ENCODE peak calls at places on chromosomes 11 and 22, in nine cellular contexts. One of them, this sample, is unnamed.

GRCh38 chr22:50695421-50696250 is 23.0 kb downstream of the SHANK3 start:
- DNase-seq in CD4-positive, alpha-beta T cell: no peak
- DNase-seq in heart right ventricle: no peak
- DNase-seq in brain microvascular endothelial cell: no peak
- DNase-seq in RWPE1: no peak
- DNase-seq in endothelial cell: no peak
- DNase-seq in lower leg skin: peak; percentile 86
- DNase-seq in chondrocyte: peak; percentile 59
- DNase-seq in BE2C: peak; percentile 4
- DNase-seq in this sample: no peak

GRCh38 chr11:62186195-62186594 is 3.8 kb upstream of the SCGB1D1 start:
- DNase-seq in CD4-positive, alpha-beta T cell: no peak
- DNase-seq in heart right ventricle: no peak
- DNase-seq in brain microvascular endothelial cell: no peak
- DNase-seq in RWPE1: no peak
- DNase-seq in endothelial cell: no peak
- DNase-seq in lower leg skin: peak; percentile 65
- DNase-seq in chondrocyte: no peak
- DNase-seq in BE2C: no peak
- DNase-seq in this sample: no peak

GRCh38 chr22:27223317-27224177 is 566.2 kb downstream of the MIAT start:
- DNase-seq in CD4-positive, alpha-beta T cell: no peak
- DNase-seq in heart right ventricle: no peak
- DNase-seq in brain microvascular endothelial cell: peak; percentile 94
- DNase-seq in RWPE1: no peak
- DNase-seq in endothelial cell: no peak
- DNase-seq in lower leg skin: no peak
- DNase-seq in chondrocyte: no peak
- DNase-seq in BE2C: no peak
- DNase-seq in this sample: no peak

GRCh38 chr11:72229925-72230763 is 5.6 kb downstream of the INPPL1 start:
- DNase-seq in CD4-positive, alpha-beta T cell: no peak
- DNase-seq in heart right ventricle: no peak
- DNase-seq in brain microvascular endothelial cell: no peak
- DNase-seq in RWPE1: no peak
- DNase-seq in endothelial cell: no peak
- DNase-seq in lower leg skin: peak; percentile 78
- DNase-seq in chondrocyte: peak; percentile 83
- DNase-seq in BE2C: no peak
- DNase-seq in this sample: no peak

GRCh38 chr11:67613960-67614715 is 7.4 kb downstream of the NDUFV1 start:
- DNase-seq in CD4-positive, alpha-beta T cell: peak; percentile 71
- DNase-seq in heart right ventricle: no peak
- DNase-seq in brain microvascular endothelial cell: peak; percentile 1
- DNase-seq in RWPE1: peak; percentile 40
- DNase-seq in endothelial cell: peak; percentile 77
- DNase-seq in lower leg skin: no peak
- DNase-seq in chondrocyte: no peak
- DNase-seq in BE2C: peak; percentile 82
- DNase-seq in this sample: no peak

GRCh38 chr11:91081440-91082088 is 858.7 kb upstream of the CHORDC1 start:
- DNase-seq in CD4-positive, alpha-beta T cell: no peak
- DNase-seq in heart right ventricle: peak; percentile 35
- DNase-seq in brain microvascular endothelial cell: peak; percentile 51
- DNase-seq in RWPE1: peak; percentile 59
- DNase-seq in endothelial cell: no peak
- DNase-seq in lower leg skin: no peak
- DNase-seq in chondrocyte: no peak
- DNase-seq in BE2C: peak; percentile 24
- DNase-seq in this sample: no peak

GRCh38 chr11:111443640-111444039 is 64.6 kb upstream of the POU2AF1 start:
- DNase-seq in CD4-positive, alpha-beta T cell: no peak
- DNase-seq in heart right ventricle: no peak
- DNase-seq in brain microvascular endothelial cell: no peak
- DNase-seq in RWPE1: no peak
- DNase-seq in endothelial cell: no peak
- DNase-seq in lower leg skin: no peak
- DNase-seq in chondrocyte: peak; percentile 24
- DNase-seq in BE2C: no peak
- DNase-seq in this sample: no peak

GRCh38 chr22:17569971-17570511 is 6.7 kb downstream of the SLC25A18 start:
- DNase-seq in CD4-positive, alpha-beta T cell: no peak
- DNase-seq in heart right ventricle: no peak
- DNase-seq in brain microvascular endothelial cell: peak; percentile 24
- DNase-seq in RWPE1: no peak
- DNase-seq in endothelial cell: no peak
- DNase-seq in lower leg skin: no peak
- DNase-seq in chondrocyte: no peak
- DNase-seq in BE2C: no peak
- DNase-seq in this sample: no peak

GRCh38 chr11:69170704-69171103 is 15.0 kb downstream of the SMIM38 start:
- DNase-seq in CD4-positive, alpha-beta T cell: no peak
- DNase-seq in heart right ventricle: no peak
- DNase-seq in brain microvascular endothelial cell: no peak
- DNase-seq in RWPE1: no peak
- DNase-seq in endothelial cell: no peak
- DNase-seq in lower leg skin: no peak
- DNase-seq in chondrocyte: peak; percentile 63
- DNase-seq in BE2C: no peak
- DNase-seq in this sample: no peak

GRCh38 chr11:134340354-134340964 is 8.7 kb downstream of the GLB1L2 start:
- DNase-seq in CD4-positive, alpha-beta T cell: no peak
- DNase-seq in heart right ventricle: no peak
- DNase-seq in brain microvascular endothelial cell: no peak
- DNase-seq in RWPE1: no peak
- DNase-seq in endothelial cell: no peak
- DNase-seq in lower leg skin: peak; percentile 58
- DNase-seq in chondrocyte: no peak
- DNase-seq in BE2C: no peak
- DNase-seq in this sample: no peak

GRCh38 chr11:76206327-76207081 is at the start of gene WNT11:
- DNase-seq in CD4-positive, alpha-beta T cell: no peak
- DNase-seq in heart right ventricle: peak; percentile 45
- DNase-seq in brain microvascular endothelial cell: peak; percentile 12
- DNase-seq in RWPE1: peak; percentile 38
- DNase-seq in endothelial cell: peak; percentile 38
- DNase-seq in lower leg skin: peak; percentile 92
- DNase-seq in chondrocyte: no peak
- DNase-seq in BE2C: peak; percentile 76
- DNase-seq in this sample: no peak

GRCh38 chr11:64164392-64165312 is 1.3 kb downstream of the MACROD1 start:
- DNase-seq in CD4-positive, alpha-beta T cell: no peak
- DNase-seq in heart right ventricle: no peak
- DNase-seq in brain microvascular endothelial cell: no peak
- DNase-seq in RWPE1: no peak
- DNase-seq in endothelial cell: no peak
- DNase-seq in lower leg skin: no peak
- DNase-seq in chondrocyte: no peak
- DNase-seq in BE2C: no peak
- DNase-seq in this sample: no peak

GRCh38 chr11:62923634-62924411 is 2.7 kb upstream of the CHRM1 start:
- DNase-seq in CD4-positive, alpha-beta T cell: no peak
- DNase-seq in heart right ventricle: no peak
- DNase-seq in brain microvascular endothelial cell: no peak
- DNase-seq in RWPE1: no peak
- DNase-seq in endothelial cell: no peak
- DNase-seq in lower leg skin: no peak
- DNase-seq in chondrocyte: no peak
- DNase-seq in BE2C: no peak
- DNase-seq in this sample: no peak

GRCh38 chr11:19379465-19379864 is 138.7 kb upstream of the E2F8 start:
- DNase-seq in CD4-positive, alpha-beta T cell: no peak
- DNase-seq in heart right ventricle: no peak
- DNase-seq in brain microvascular endothelial cell: no peak
- DNase-seq in RWPE1: no peak
- DNase-seq in endothelial cell: no peak
- DNase-seq in lower leg skin: no peak
- DNase-seq in chondrocyte: no peak
- DNase-seq in BE2C: no peak
- DNase-seq in this sample: no peak

DNA sequence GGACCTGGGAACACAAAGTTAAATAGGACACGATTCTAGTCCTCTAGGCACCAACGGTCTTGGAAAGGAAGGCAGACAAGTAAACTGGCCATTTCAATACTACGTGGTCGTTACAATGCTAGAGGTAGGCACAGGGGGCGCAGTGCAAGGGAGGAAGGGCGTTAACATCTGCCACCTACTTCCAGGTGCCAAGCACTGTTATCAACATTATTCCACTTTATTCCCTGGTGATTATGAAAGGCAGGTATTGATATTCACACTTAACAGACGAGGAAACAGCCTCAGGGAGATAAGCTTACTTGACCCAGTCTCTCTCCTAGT is 760 bp upstream of the TAF10 start:
- DNase-seq in CD4-positive, alpha-beta T cell: no peak
- DNase-seq in heart right ventricle: peak; percentile 48
- DNase-seq in brain microvascular endothelial cell: no peak
- DNase-seq in RWPE1: no peak
- DNase-seq in endothelial cell: peak; percentile 45
- DNase-seq in lower leg skin: peak; percentile 79
- DNase-seq in chondrocyte: no peak
- DNase-seq in BE2C: no peak
- DNase-seq in this sample: no peak
- TF ChIP-seq CTCF in CD4-positive, alpha-beta T cell: peak; percentile 47
- TF ChIP-seq CTCF in heart right ventricle: peak; percentile 30
- TF ChIP-seq CTCF in brain microvascular endothelial cell: peak; percentile 62
- TF ChIP-seq CTCF in RWPE1: no peak
- TF ChIP-seq CTCF in endothelial cell: peak; percentile 43
- TF ChIP-seq CTCF in lower leg skin: no peak
- TF ChIP-seq CTCF in chondrocyte: peak; percentile 81
- TF ChIP-seq CTCF in BE2C: peak; percentile 36
- TF ChIP-seq CTCF in this sample: peak; percentile 48

DNA sequence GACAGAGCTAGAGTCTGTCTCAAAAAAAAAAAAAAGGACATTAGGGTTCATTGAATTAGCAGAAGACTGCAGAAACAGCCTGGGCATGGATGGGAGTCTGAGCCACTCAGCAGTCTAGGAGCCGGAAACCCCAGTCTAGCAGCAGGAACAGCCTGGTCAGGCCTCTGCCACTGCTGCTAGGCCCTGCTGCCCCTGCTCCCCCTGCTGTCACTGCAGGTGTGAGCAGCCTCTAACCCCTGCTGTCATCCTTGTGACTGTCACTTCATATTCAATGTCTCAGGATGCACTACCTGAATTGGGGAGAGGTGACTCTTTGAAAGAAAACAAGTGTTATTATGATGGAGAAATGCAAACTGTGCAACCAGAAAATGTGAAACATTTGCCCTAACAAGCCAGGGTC is 7.0 kb upstream of the DDX17 start:
- DNase-seq in CD4-positive, alpha-beta T cell: peak; percentile 23
- DNase-seq in heart right ventricle: no peak
- DNase-seq in brain microvascular endothelial cell: no peak
- DNase-seq in RWPE1: no peak
- DNase-seq in endothelial cell: peak; percentile 43
- DNase-seq in lower leg skin: no peak
- DNase-seq in chondrocyte: no peak
- DNase-seq in BE2C: peak; percentile 45
- DNase-seq in this sample: no peak
- TF ChIP-seq CTCF in CD4-positive, alpha-beta T cell: peak; percentile 38
- TF ChIP-seq CTCF in heart right ventricle: peak; percentile 7
- TF ChIP-seq CTCF in brain microvascular endothelial cell: no peak
- TF ChIP-seq CTCF in RWPE1: no peak
- TF ChIP-seq CTCF in endothelial cell: no peak
- TF ChIP-seq CTCF in lower leg skin: no peak
- TF ChIP-seq CTCF in chondrocyte: no peak
- TF ChIP-seq CTCF in BE2C: peak; percentile 50
- TF ChIP-seq CTCF in this sample: peak; percentile 21

DNA sequence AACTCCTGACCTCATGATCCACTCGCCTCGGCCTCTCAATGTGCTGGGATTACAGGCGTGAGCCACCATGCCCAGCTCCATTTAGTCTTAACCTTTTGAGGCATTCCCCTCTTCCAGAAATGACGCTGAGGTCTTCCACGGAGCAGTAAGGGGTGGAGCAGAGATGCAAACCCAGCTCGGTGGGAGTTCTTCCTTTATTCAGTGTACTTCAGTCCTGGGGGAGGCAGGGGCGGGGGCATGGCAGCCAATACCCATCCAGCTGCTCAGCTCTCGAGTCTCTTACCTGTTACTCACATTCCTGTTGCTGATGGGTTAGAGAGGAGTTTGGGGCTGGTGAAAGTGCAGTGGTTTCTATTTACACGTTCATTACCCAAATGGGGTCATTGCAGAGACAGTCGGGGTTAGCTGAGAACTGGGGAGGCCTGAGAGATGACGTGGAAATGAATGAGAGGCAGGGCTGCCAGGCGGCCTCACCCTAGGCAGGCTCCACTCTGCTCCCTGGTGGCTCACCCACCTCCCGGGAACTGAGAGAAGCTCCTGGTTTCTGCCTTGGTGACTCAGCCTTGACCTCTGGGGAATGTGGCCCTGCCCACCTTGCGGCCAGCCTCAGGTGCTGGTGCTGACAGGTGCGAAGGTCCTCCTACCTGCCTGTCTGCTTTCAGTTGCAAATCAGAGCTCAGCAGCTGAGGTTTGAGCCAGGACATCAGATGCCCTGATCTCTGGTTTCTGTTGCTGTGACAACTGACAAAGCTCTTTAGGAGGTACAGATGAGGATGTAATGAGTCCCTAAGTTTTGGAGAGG is 13.4 kb upstream of the ST14 start:
- DNase-seq in CD4-positive, alpha-beta T cell: no peak
- DNase-seq in heart right ventricle: no peak
- DNase-seq in brain microvascular endothelial cell: no peak
- DNase-seq in RWPE1: peak; percentile 93
- DNase-seq in endothelial cell: peak; percentile 34
- DNase-seq in lower leg skin: no peak
- DNase-seq in chondrocyte: no peak
- DNase-seq in BE2C: no peak
- DNase-seq in this sample: no peak
- TF ChIP-seq CTCF in CD4-positive, alpha-beta T cell: no peak
- TF ChIP-seq CTCF in heart right ventricle: no peak
- TF ChIP-seq CTCF in brain microvascular endothelial cell: peak; percentile 55
- TF ChIP-seq CTCF in RWPE1: no peak
- TF ChIP-seq CTCF in endothelial cell: no peak
- TF ChIP-seq CTCF in lower leg skin: no peak
- TF ChIP-seq CTCF in chondrocyte: no peak
- TF ChIP-seq CTCF in BE2C: no peak
- TF ChIP-seq CTCF in this sample: no peak

GRCh38 chr11:94493443-94494199 is at the start of the genes ANKRD49 and MRE11:
- DNase-seq in CD4-positive, alpha-beta T cell: peak; percentile 93
- DNase-seq in heart right ventricle: peak; percentile 96
- DNase-seq in brain microvascular endothelial cell: peak; percentile 99
- DNase-seq in RWPE1: peak; percentile 93
- DNase-seq in endothelial cell: peak; percentile 96
- DNase-seq in lower leg skin: peak; percentile 100
- DNase-seq in chondrocyte: peak; percentile 97
- DNase-seq in BE2C: peak; percentile 97
- DNase-seq in this sample: peak; percentile 57

GRCh38 chr11:94493146-94493442 is 550 bp downstream of the MRE11 start:
- DNase-seq in CD4-positive, alpha-beta T cell: no peak
- DNase-seq in heart right ventricle: no peak
- DNase-seq in brain microvascular endothelial cell: no peak
- DNase-seq in RWPE1: no peak
- DNase-seq in endothelial cell: no peak
- DNase-seq in lower leg skin: no peak
- DNase-seq in chondrocyte: no peak
- DNase-seq in BE2C: no peak
- DNase-seq in this sample: no peak

DNA sequence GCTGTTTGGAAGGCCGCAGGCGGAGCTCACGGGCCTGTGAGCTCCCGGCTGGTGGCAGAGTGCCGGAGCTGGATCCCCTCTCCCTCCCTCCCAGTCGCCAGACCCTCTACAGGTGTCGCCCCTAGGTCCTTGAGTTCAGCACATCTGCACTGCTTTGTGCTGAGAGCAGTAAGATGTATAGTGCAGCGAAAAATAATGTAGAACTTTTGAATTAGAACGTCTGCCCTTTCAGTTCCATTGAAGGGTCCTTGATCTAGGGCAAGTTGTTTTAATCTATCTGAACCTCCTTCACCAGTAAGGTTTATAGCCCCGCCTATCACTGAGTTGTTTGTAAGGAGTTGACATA is 389 bp downstream of the ANKRD49 start:
- DNase-seq in CD4-positive, alpha-beta T cell: no peak
- DNase-seq in heart right ventricle: no peak
- DNase-seq in brain microvascular endothelial cell: no peak
- DNase-seq in RWPE1: no peak
- DNase-seq in endothelial cell: no peak
- DNase-seq in lower leg skin: no peak
- DNase-seq in chondrocyte: no peak
- DNase-seq in BE2C: no peak
- DNase-seq in this sample: no peak
- TF ChIP-seq CTCF in CD4-positive, alpha-beta T cell: no peak
- TF ChIP-seq CTCF in heart right ventricle: no peak
- TF ChIP-seq CTCF in brain microvascular endothelial cell: no peak
- TF ChIP-seq CTCF in RWPE1: no peak
- TF ChIP-seq CTCF in endothelial cell: no peak
- TF ChIP-seq CTCF in lower leg skin: no peak
- TF ChIP-seq CTCF in chondrocyte: peak; percentile 2
- TF ChIP-seq CTCF in BE2C: no peak
- TF ChIP-seq CTCF in this sample: no peak